ENCODE peak calls at places on chromosomes 7 and 10, in seven cellular contexts. M, J, B, Z, Y, X and E are unnamed samples.

GRCh38 chr7:26305869-26306665 is 14.4 kb downstream of the SNX10 start:
- DNase-seq in M (no peak), J (peak), B (no peak), Z (no peak), Y (no peak), X (no peak), E (peak)

GRCh38 chr7:15503603-15504280 is 58.1 kb downstream of the AGMO start:
- DNase-seq in M (no peak), J (no peak), B (no peak), Z (no peak), Y (no peak), X (no peak), E (no peak)

GRCh38 chr10:127405221-127405620 is 143.9 kb upstream of the NPS start:
- DNase-seq in M (peak), J (no peak), B (no peak), Z (peak), Y (no peak), X (no peak), E (no peak)

GRCh38 chr7:51224811-51225581 is 91.6 kb downstream of the COBL start:
- DNase-seq in M (no peak), J (peak), B (no peak), Z (no peak), Y (no peak), X (no peak), E (no peak)

GRCh38 chr10:43852644-43853214 is 204.0 kb upstream of the ZNF32 start:
- DNase-seq in M (no peak), J (no peak), B (no peak), Z (no peak), Y (no peak), X (no peak), E (peak)

GRCh38 chr7:118846977-118847376 is 622.5 kb downstream of the ANKRD7 start:
- DNase-seq in M (no peak), J (no peak), B (peak), Z (no peak), Y (no peak), X (no peak), E (no peak)

GRCh38 chr10:9608592-9608991 is 1409.1 kb upstream of the CELF2 start:
- DNase-seq in M (no peak), J (no peak), B (no peak), Z (no peak), Y (peak), X (no peak), E (no peak)

GRCh38 chr10:86553639-86554038 is 32.0 kb upstream of the WAPL start:
- DNase-seq in M (no peak), J (no peak), B (no peak), Z (no peak), Y (no peak), X (no peak), E (no peak)

GRCh38 chr10:58856508-58857240 is 319.8 kb upstream of the PHYHIPL start:
- DNase-seq in M (peak), J (no peak), B (no peak), Z (peak), Y (no peak), X (no peak), E (no peak)

GRCh38 chr7:107661081-107661864 is 645 bp downstream of the SLC26A4 start:
- DNase-seq in M (no peak), J (peak), B (peak), Z (no peak), Y (no peak), X (peak), E (peak)

GRCh38 chr7:77798394-77799077 is at the start of the genes PHTF2 and TMEM60:
- DNase-seq in M (peak), J (peak), B (peak), Z (peak), Y (peak), X (peak), E (peak)
- TF ChIP-seq CTCF in M (peak), J (peak), B (no peak), Z (peak), Y (peak), X (peak), E (peak)

DNA sequence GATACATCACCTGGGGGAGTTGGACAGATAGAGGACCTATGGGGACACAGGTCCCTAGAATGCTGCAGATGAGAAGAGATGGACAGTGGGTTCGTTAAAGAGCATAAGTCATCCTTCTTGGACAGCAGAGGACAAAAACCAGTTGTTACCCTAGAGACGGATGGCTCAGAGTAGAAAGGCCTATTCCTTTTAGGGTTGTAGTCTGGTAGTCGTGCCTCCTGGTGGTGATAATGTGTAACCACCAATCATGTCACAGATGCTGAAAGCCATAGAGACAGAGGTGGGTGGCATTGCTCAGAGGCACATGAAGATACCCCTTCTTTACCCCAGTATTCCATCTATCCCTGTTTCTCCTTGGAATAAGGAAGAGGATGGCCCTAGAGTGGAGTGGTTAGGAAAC is 554.6 kb downstream of the SORCS1 start:
- DNase-seq in M (no peak), J (no peak), B (no peak), Z (no peak), Y (no peak), X (no peak), E (no peak)
- TF ChIP-seq CTCF in M (peak), J (no peak), B (no peak), Z (peak), Y (peak), X (peak), E (peak)

DNA sequence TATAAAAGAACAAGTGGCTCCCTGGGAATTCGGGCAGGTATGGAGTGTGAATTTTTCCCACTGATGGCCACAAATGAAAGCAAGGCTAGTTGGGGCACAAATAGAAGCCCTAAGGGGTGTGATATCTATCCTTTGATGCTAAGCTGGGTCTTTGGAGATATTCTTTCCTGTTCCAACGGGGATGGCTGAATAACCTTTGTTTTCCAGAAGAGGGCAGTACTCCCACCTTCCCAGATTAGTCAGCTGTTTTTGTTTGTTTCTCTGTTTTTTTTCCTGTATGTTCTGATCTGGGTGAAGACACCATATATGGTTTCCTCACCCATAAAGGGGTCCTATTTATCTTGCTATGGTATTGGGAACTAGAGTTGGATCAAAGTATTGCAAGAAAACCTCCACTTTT is 947.7 kb upstream of the SORCS1 start:
- DNase-seq in M (no peak), J (no peak), B (no peak), Z (no peak), Y (no peak), X (no peak), E (no peak)
- TF ChIP-seq CTCF in M (peak), J (peak), B (no peak), Z (no peak), Y (peak), X (peak), E (peak)

DNA sequence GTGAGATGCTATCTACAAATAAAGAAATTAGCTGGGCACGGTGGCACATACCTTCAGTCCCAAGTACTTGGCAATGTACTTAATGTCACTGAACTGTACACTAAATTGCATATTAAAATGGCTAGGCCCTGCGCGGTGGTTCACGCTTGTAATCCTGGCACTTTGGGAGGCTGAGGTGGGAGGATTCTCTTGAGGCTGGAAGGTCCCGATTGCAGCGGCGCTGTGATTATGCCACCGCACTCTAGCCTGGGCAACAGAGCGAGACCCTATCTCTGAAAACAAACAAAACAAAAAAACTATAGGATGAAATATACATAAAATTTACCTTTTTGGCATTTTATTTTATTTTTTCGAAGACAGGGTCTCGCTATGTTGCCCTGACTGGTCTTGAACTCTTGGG is 1.5 kb upstream of the EIF3B start:
- DNase-seq in M (no peak), J (no peak), B (no peak), Z (no peak), Y (no peak), X (no peak), E (no peak)
- TF ChIP-seq CTCF in M (no peak), J (no peak), B (no peak), Z (no peak), Y (no peak), X (no peak), E (no peak)

DNA sequence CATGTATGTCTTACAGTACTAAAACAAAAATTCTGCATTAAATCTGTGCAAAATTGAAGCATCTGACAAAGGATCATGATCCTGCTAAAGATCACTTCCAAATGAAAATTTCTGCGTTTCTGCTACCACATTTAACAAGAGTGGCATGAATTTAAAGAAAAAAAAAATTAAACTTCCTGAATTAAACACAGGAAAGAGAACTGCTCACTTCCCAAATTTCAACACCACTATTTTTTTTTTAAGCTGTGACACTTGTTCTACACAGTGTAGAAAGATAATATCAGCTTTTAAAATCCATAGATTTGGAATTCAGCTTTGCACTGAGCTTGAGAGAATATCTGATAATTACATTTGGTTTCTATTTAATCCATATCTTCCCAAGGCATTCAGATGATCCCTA is 73.6 kb downstream of the EPC1 start:
- DNase-seq in M (no peak), J (no peak), B (no peak), Z (no peak), Y (no peak), X (no peak), E (no peak)
- TF ChIP-seq CTCF in M (no peak), J (no peak), B (no peak), Z (no peak), Y (no peak), X (no peak), E (no peak)

GRCh38 chr10:75640381-75640780 is 209.0 kb downstream of the LRMDA start:
- DNase-seq in M (no peak), J (no peak), B (no peak), Z (no peak), Y (no peak), X (no peak), E (no peak)
- TF ChIP-seq CTCF in M (no peak), J (no peak), B (no peak), Z (no peak), Y (no peak), X (no peak), E (no peak)

GRCh38 chr10:35726850-35727249 is 84.8 kb upstream of the FZD8 start:
- DNase-seq in M (no peak), J (no peak), B (no peak), Z (no peak), Y (no peak), X (no peak), E (no peak)
- TF ChIP-seq CTCF in M (no peak), J (no peak), B (no peak), Z (no peak), Y (no peak), X (no peak), E (no peak)

GRCh38 chr10:124418726-124419501 is at the start of gene OAT:
- DNase-seq in M (peak), J (peak), B (peak), Z (peak), Y (peak), X (peak), E (peak)
- TF ChIP-seq CTCF in M (no peak), J (no peak), B (no peak), Z (peak), Y (no peak), X (peak), E (peak)

GRCh38 chr10:73169320-73169719 is 1.4 kb downstream of the FAM149B1 start:
- DNase-seq in M (no peak), J (no peak), B (no peak), Z (no peak), Y (no peak), X (no peak), E (no peak)

GRCh38 chr10:73168486-73168844 is 546 bp downstream of the FAM149B1 start:
- DNase-seq in M (peak), J (no peak), B (no peak), Z (no peak), Y (no peak), X (no peak), E (no peak)

GRCh38 chr10:73163096-73163495 is 4.7 kb downstream of the ECD start:
- DNase-seq in M (no peak), J (no peak), B (no peak), Z (no peak), Y (no peak), X (no peak), E (no peak)

GRCh38 chr10:73166972-73167371 is 836 bp downstream of the ECD start:
- DNase-seq in M (no peak), J (no peak), B (no peak), Z (no peak), Y (no peak), X (no peak), E (no peak)

DNA sequence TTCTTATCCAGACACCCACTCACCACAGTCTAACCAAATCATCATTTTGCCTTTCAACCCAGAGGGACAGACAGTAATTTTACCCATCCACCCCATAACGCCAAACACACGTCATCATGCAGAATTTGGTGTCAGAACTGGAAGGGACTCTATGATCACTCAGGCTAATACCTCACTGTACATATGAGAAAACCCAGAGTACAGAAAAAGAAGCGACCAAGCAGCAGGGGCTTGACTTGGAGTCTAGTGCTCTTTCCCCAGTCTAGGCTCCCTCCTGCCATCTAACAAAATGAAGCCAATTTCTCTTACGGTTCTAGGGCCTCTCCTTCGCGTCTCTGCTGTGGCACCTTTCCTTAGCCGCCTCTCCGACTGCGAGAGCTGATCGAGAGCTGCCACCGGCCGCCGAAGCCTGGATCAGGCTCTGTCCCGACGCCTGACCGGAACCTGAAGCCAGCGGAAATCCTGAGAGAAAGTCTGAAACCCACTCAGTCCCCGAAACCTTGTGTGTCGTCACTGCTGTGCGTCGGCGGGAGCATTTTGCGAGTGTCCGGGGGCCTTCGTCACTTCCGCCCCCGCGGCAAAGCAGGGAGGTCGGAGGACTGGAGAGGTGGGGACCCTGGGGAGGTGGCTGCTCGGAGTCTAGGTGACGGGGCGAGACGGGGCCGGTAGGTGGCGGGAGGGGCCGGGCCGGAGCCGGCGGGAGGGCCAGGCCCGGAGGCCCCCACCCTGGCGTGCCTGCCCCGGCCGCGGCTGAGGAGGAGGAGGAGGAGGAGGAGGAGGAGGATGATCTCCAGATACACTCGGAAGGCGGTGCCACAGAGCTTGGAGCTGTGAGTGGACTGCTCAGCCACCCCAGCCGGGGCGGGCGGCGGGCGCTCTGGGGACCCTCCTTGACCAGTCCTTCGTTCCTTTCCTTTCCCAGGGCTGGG is at the start of the genes ECD and FAM149B1:
- DNase-seq in M (peak), J (peak), B (peak), Z (peak), Y (peak), X (peak), E (peak)
- TF ChIP-seq CTCF in M (peak), J (peak), B (no peak), Z (no peak), Y (peak), X (peak), E (peak)

DNA sequence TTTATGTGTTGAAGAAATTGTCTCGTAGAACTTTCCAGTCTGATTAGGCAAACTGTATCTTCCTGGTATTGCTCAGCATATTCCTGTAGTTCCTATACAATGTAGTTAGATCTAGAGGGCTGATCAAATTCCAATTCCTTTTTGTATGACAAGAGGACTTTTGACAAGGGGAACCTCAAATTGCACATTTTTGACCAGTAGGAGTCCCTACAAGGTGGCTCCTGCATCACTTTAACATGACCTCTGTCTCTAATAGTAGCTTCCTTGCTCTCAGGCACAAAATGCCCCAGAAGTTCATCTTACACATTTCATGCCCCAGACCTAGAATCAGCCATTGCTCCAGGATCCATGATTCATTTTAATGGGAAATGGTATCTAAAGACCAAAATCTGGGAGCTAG is 18.7 kb downstream of the HERPUD2 start:
- DNase-seq in M (no peak), J (no peak), B (no peak), Z (no peak), Y (peak), X (no peak), E (no peak)
- TF ChIP-seq CTCF in M (no peak), J (no peak), B (no peak), Z (no peak), Y (peak), X (no peak), E (no peak)